ENCODE peak calls at places on chromosomes 6 and 20, in six cellular contexts. U is pulmonary artery endothelial cell; D is neural crest cell; Y is astrocyte of the spinal cord; T is SK-N-SH; G is CD8-positive, alpha-beta T cell. P is an unnamed sample.

GRCh38 chr6:107869871-107870270 is 45.8 kb upstream of the SCML4 start:
- DNase-seq in D (no peak), U (no peak), Y (no peak), T (no peak), G (no peak), P (no peak)

GRCh38 chr20:3887870-3888614 is 1.1 kb upstream of the PANK2 start:
- DNase-seq in G (no peak), U (no peak), Y (no peak), T (no peak), D (no peak), P (no peak)

GRCh38 chr20:51554538-51555165 is 12.1 kb upstream of the NFATC2 start:
- DNase-seq in T (no peak), D (no peak), Y (peak; percentile 62), U (no peak), G (no peak), P (peak; percentile 54)

GRCh38 chr6:44029489-44030185 is 97.6 kb downstream of the MRPL14 start:
- DNase-seq in T (peak; percentile 67), Y (no peak), G (no peak), D (no peak), U (no peak), P (no peak)

GRCh38 chr6:109434456-109434855 is 6.0 kb downstream of the PPIL6 start:
- DNase-seq in T (no peak), D (no peak), Y (no peak), G (no peak), U (no peak), P (no peak)

GRCh38 chr6:148509789-148510581 is 167.3 kb downstream of the SASH1 start:
- DNase-seq in D (no peak), Y (peak; percentile 98), G (no peak), U (peak; percentile 60), T (no peak), P (no peak)

GRCh38 chr6:83708970-83709747 is at the start of gene SNAP91:
- DNase-seq in Y (no peak), U (no peak), D (peak; percentile 64), T (peak; percentile 95), G (no peak), P (no peak)

GRCh38 chr20:6533828-6534388 is 233.6 kb upstream of the BMP2 start:
- DNase-seq in G (no peak), Y (peak; percentile 97), U (no peak), T (no peak), D (no peak), P (no peak)

GRCh38 chr6:152993431-152993830 is 9.1 kb downstream of the MTRF1L start:
- DNase-seq in U (no peak), G (no peak), Y (no peak), D (no peak), T (peak; percentile 28), P (no peak)

GRCh38 chr6:119207973-119208725 is 129.7 kb upstream of the FAM184A start:
- DNase-seq in D (no peak), Y (peak; percentile 89), T (no peak), U (no peak), G (no peak), P (no peak)

GRCh38 chr6:116531675-116532570 is 13.6 kb downstream of the TRAPPC3L start:
- DNase-seq in D (peak; percentile 57), G (peak; percentile 39), T (peak; percentile 56), U (peak; percentile 53), Y (peak; percentile 81), P (peak; percentile 45)

GRCh38 chr6:12163149-12163548 is 127.0 kb upstream of the EDN1 start:
- DNase-seq in U (no peak), Y (no peak), G (peak; percentile 22), T (no peak), D (no peak), P (no peak)

GRCh38 chr6:112337209-112337638 is 9.9 kb upstream of the RFPL4B start:
- DNase-seq in Y (peak; percentile 81), T (peak; percentile 84), U (peak; percentile 67), G (no peak), D (peak; percentile 61), P (peak; percentile 64)

GRCh38 chr6:41536884-41537347 is 9.3 kb upstream of the FOXP4 start:
- DNase-seq in Y (no peak), D (no peak), T (no peak), G (no peak), U (no peak), P (no peak)

GRCh38 chr6:104784884-104785283 is 74.8 kb downstream of the HACE1 start:
- DNase-seq in U (peak; percentile 19), D (no peak), G (no peak), T (peak; percentile 67), Y (peak; percentile 38), P (no peak)

GRCh38 chr20:14957416-14957815 is 620.0 kb upstream of the FLRT3 start:
- DNase-seq in U (no peak), T (no peak), Y (no peak), D (no peak), G (no peak), P (no peak)

GRCh38 chr20:64234291-64234791 is 21.2 kb upstream of the PCMTD2 start:
- DNase-seq in Y (no peak), G (no peak), D (no peak), T (no peak), U (no peak), P (no peak)

GRCh38 chr20:878511-879307 is 37.4 kb downstream of the ANGPT4 start:
- DNase-seq in D (peak; percentile 64), T (no peak), U (no peak), Y (peak; percentile 11), G (no peak), P (peak; percentile 5)

GRCh38 chr6:148491638-148492210 is 149.1 kb downstream of the SASH1 start:
- DNase-seq in T (no peak), Y (peak; percentile 45), D (no peak), U (no peak), G (no peak), P (no peak)

GRCh38 chr20:4563031-4563430 is 158.7 kb upstream of the PRND start:
- DNase-seq in T (no peak), G (no peak), D (no peak), U (no peak), Y (no peak), P (no peak)

GRCh38 chr20:47574616-47575401 is 73.1 kb downstream of the NCOA3 start:
- DNase-seq in G (no peak), U (peak; percentile 17), T (peak; percentile 62), D (no peak), Y (peak; percentile 18), P (no peak)

GRCh38 chr6:33091957-33092356 is 16.2 kb downstream of the HLA-DPB1 start:
- DNase-seq in D (no peak), U (no peak), Y (no peak), T (peak; percentile 42), G (peak; percentile 49), P (no peak)

GRCh38 chr6:102736941-102737368 is 1343.4 kb downstream of the GRIK2 start:
- DNase-seq in Y (peak; percentile 72), T (no peak), U (no peak), D (no peak), G (no peak), P (no peak)

GRCh38 chr6:142874676-142875075 is 70.3 kb downstream of the HIVEP2 start:
- DNase-seq in T (no peak), D (no peak), U (no peak), Y (no peak), G (no peak), P (no peak)

GRCh38 chr6:45791181-45791580 is 224.5 kb downstream of the CLIC5 start:
- DNase-seq in U (no peak), Y (peak; percentile 39), G (no peak), T (no peak), D (no peak), P (no peak)

P was measured in glomerular endothelial cell.